ENCODE peak calls at places on chromosomes 2 and 18, in eight cellular contexts. E is CD8-positive, alpha-beta memory T cell; L is stimulated activated CD8-positive, alpha-beta memory T cell treated with anti-CD3 and anti-CD28 coated beads, Interleukin-7, amount 100 ng/mL, for 1 hour; D is AG09319; P is upper lobe of left lung; B is NCI-H226; O is AG04450; C is AG08395. Y is an unnamed sample.

GRCh38 chr2:157898591-157898996 is 22.5 kb upstream of the ACVR1 start:
- DNase-seq in E (peak), L (no peak), D (peak), P (peak), B (peak), O (peak), C (peak), Y (peak)

GRCh38 chr2:153641046-153641445 is 162.5 kb upstream of the RPRM start:
- DNase-seq in E (no peak), L (no peak), D (no peak), P (no peak), B (no peak), O (no peak), C (no peak), Y (no peak)

GRCh38 chr2:168816369-168816768 is 13.9 kb downstream of the NOSTRIN start:
- DNase-seq in E (no peak), L (no peak), D (peak), P (no peak), B (peak), O (peak), C (peak), Y (peak)

GRCh38 chr2:36290306-36290705 is 65.3 kb upstream of the CRIM1 start:
- DNase-seq in E (no peak), L (no peak), D (no peak), P (no peak), B (no peak), O (no peak), C (peak), Y (peak)

GRCh38 chr2:23487735-23488492 is 102.9 kb downstream of the KLHL29 start:
- DNase-seq in E (no peak), L (no peak), D (peak), P (no peak), B (no peak), O (peak), C (peak), Y (peak)

GRCh38 chr2:47078541-47079482 is 76.3 kb downstream of the STPG4 start:
- DNase-seq in E (no peak), L (no peak), D (no peak), P (no peak), B (no peak), O (no peak), C (no peak), Y (no peak)

GRCh38 chr2:86397989-86398388 is 43.2 kb upstream of the KDM3A start:
- DNase-seq in E (no peak), L (no peak), D (no peak), P (no peak), B (peak), O (no peak), C (no peak), Y (no peak)

GRCh38 chr2:170822292-170822884 is 5.7 kb downstream of the GAD1 start:
- DNase-seq in E (no peak), L (no peak), D (no peak), P (no peak), B (no peak), O (no peak), C (no peak), Y (peak)

GRCh38 chr2:7573166-7573845 is 656.1 kb downstream of the RNF144A start:
- DNase-seq in E (no peak), L (no peak), D (no peak), P (no peak), B (no peak), O (no peak), C (no peak), Y (no peak)

GRCh38 chr18:73144030-73144429 is 276.2 kb upstream of the NETO1 start:
- DNase-seq in E (no peak), L (no peak), D (no peak), P (no peak), B (no peak), O (no peak), C (no peak), Y (no peak)

GRCh38 chr2:80303006-80303741 is 1.4 kb downstream of the LRRTM1 start:
- DNase-seq in E (no peak), L (no peak), D (no peak), P (no peak), B (no peak), O (no peak), C (no peak), Y (no peak)

GRCh38 chr2:205613970-205614559 is 68.2 kb upstream of the NRP2 start:
- DNase-seq in E (no peak), L (no peak), D (no peak), P (no peak), B (no peak), O (no peak), C (no peak), Y (no peak)

GRCh38 chr2:1974391-1974790 is 230.1 kb upstream of the PXDN start:
- DNase-seq in E (no peak), L (no peak), D (no peak), P (no peak), B (peak), O (no peak), C (no peak), Y (peak)

GRCh38 chr2:113799375-113799774 is 42.9 kb upstream of the SLC35F5 start:
- DNase-seq in E (no peak), L (no peak), D (no peak), P (no peak), B (no peak), O (no peak), C (no peak), Y (no peak)

GRCh38 chr18:9520666-9521065 is 45.4 kb downstream of the RALBP1 start:
- DNase-seq in E (no peak), L (no peak), D (no peak), P (no peak), B (no peak), O (no peak), C (no peak), Y (no peak)

GRCh38 chr2:237868631-237869356 is 9.4 kb downstream of the RAMP1 start:
- DNase-seq in E (no peak), L (no peak), D (no peak), P (no peak), B (no peak), O (no peak), C (no peak), Y (no peak)

GRCh38 chr2:53312721-53313120 is 454.9 kb upstream of the CHAC2 start:
- DNase-seq in E (no peak), L (no peak), D (no peak), P (no peak), B (peak), O (no peak), C (no peak), Y (no peak)

GRCh38 chr2:151260492-151261239 is 997 bp downstream of the RBM43 start:
- DNase-seq in E (no peak), L (no peak), D (no peak), P (no peak), B (no peak), O (no peak), C (peak), Y (no peak)

GRCh38 chr2:40230717-40231300 is 221.1 kb downstream of the SLC8A1 start:
- DNase-seq in E (no peak), L (no peak), D (no peak), P (no peak), B (peak), O (no peak), C (no peak), Y (no peak)

GRCh38 chr18:6714027-6714426 is 15.5 kb upstream of the ARHGAP28 start:
- DNase-seq in E (no peak), L (no peak), D (no peak), P (no peak), B (peak), O (no peak), C (no peak), Y (no peak)

GRCh38 chr2:15790838-15791237 is 149.5 kb upstream of the MYCN start:
- DNase-seq in E (no peak), L (no peak), D (no peak), P (no peak), B (no peak), O (no peak), C (no peak), Y (no peak)

GRCh38 chr2:156042895-156043294 is 289.6 kb downstream of the NR4A2 start:
- DNase-seq in E (no peak), L (no peak), D (no peak), P (no peak), B (no peak), O (no peak), C (no peak), Y (no peak)

GRCh38 chr18:46294325-46294724 is 190.1 kb downstream of the HAUS1 start:
- DNase-seq in E (no peak), L (no peak), D (no peak), P (peak), B (no peak), O (no peak), C (no peak), Y (no peak)

GRCh38 chr2:113316085-113316484 is 37.4 kb upstream of the PAX8 start:
- DNase-seq in E (no peak), L (no peak), D (no peak), P (no peak), B (no peak), O (no peak), C (no peak), Y (no peak)

GRCh38 chr18:47113796-47114540 is 36.3 kb downstream of the HDHD2 start:
- DNase-seq in E (no peak), L (no peak), D (no peak), P (no peak), B (no peak), O (no peak), C (peak), Y (peak)

GRCh38 chr2:47076586-47077441 is 78.3 kb downstream of the STPG4 start:
- DNase-seq in E (no peak), L (no peak), D (peak), P (peak), B (peak), O (peak), C (peak), Y (peak)

GRCh38 chr2:178088774-178089173 is 16.2 kb upstream of the PDE11A start:
- DNase-seq in E (no peak), L (no peak), D (no peak), P (no peak), B (no peak), O (no peak), C (no peak), Y (no peak)

GRCh38 chr2:156826342-156826933 is 390.3 kb downstream of the GPD2 start:
- DNase-seq in E (no peak), L (no peak), D (no peak), P (no peak), B (peak), O (peak), C (peak), Y (no peak)

GRCh38 chr2:238784671-238785527 is 63.0 kb upstream of the TWIST2 start:
- DNase-seq in E (peak), L (peak), D (peak), P (peak), B (peak), O (peak), C (peak), Y (peak)

GRCh38 chr2:23606196-23606595 is 221.2 kb downstream of the KLHL29 start:
- DNase-seq in E (no peak), L (no peak), D (no peak), P (no peak), B (no peak), O (no peak), C (no peak), Y (no peak)

GRCh38 chr2:203476881-203477280 is 58.2 kb downstream of the RAPH1 start:
- DNase-seq in E (no peak), L (no peak), D (no peak), P (no peak), B (no peak), O (no peak), C (no peak), Y (no peak)

GRCh38 chr2:102592601-102593000 is 26.8 kb upstream of the SLC9A2 start:
- DNase-seq in E (no peak), L (no peak), D (no peak), P (no peak), B (no peak), O (no peak), C (no peak), Y (peak)

GRCh38 chr2:177397501-177398289 is 5.1 kb downstream of the AGPS start:
- DNase-seq in E (no peak), L (no peak), D (peak), P (no peak), B (peak), O (peak), C (peak), Y (peak)

GRCh38 chr18:23958036-23958435 is 56.5 kb upstream of the TTC39C start:
- DNase-seq in E (no peak), L (no peak), D (no peak), P (no peak), B (no peak), O (no peak), C (no peak), Y (no peak)

GRCh38 chr2:174654429-174654941 is 56.9 kb upstream of the WIPF1 start:
- DNase-seq in E (no peak), L (no peak), D (no peak), P (no peak), B (no peak), O (no peak), C (peak), Y (no peak)

GRCh38 chr2:89767581-89768435 is 1076.3 kb downstream of the RPIA start:
- DNase-seq in E (no peak), L (no peak), D (no peak), P (no peak), B (no peak), O (no peak), C (no peak), Y (peak)

GRCh38 chr2:47373747-47374146 is 29.2 kb upstream of the MSH2 start:
- DNase-seq in E (no peak), L (no peak), D (no peak), P (no peak), B (no peak), O (no peak), C (no peak), Y (peak)

Y was measured in Daoy.